ENCODE peak calls at places on chromosomes 4 and X, in seven cellular contexts. J, F, H, N, P, I and W are unnamed samples.

GRCh38 chr4:56930638-56931037 is 22.9 kb downstream of the REST start:
- DNase-seq in N (no peak), H (no peak), P (no peak), J (no peak), F (no peak), I (no peak), W (no peak)

GRCh38 chr4:108849611-108850406 is 87.0 kb upstream of the ETNPPL start:
- DNase-seq in I (no peak), P (no peak), H (no peak), N (no peak), J (no peak), F (no peak), W (no peak)

GRCh38 chr4:62670509-62670908 is 1470.4 kb downstream of the ADGRL3 start:
- DNase-seq in I (no peak), J (no peak), P (no peak), H (no peak), F (no peak), N (no peak), W (no peak)

GRCh38 chr4:119211856-119212250 is 660 bp upstream of the USP53 start:
- DNase-seq in H (no peak), N (no peak), I (no peak), F (no peak), P (no peak), J (no peak), W (no peak)

GRCh38 chr4:15695240-15695699 is 7.6 kb upstream of the BST1 start:
- DNase-seq in N (no peak), F (no peak), I (no peak), H (no peak), P (peak; percentile 68), J (peak; percentile 39), W (no peak)

GRCh38 chrX:72216973-72217372 is 21.9 kb downstream of the ERCC6L start:
- DNase-seq in H (no peak), F (no peak), J (no peak), P (no peak), I (no peak), N (no peak), W (no peak)

GRCh38 chrX:31057291-31057690 is 14.6 kb downstream of the FTHL17 start:
- DNase-seq in F (no peak), N (no peak), H (no peak), I (no peak), P (no peak), J (no peak), W (no peak)

GRCh38 chr4:5622596-5622995 is 85.8 kb downstream of the EVC2 start:
- DNase-seq in P (no peak), N (no peak), J (no peak), H (no peak), I (no peak), F (no peak), W (no peak)

GRCh38 chrX:43703211-43703791 is 47.2 kb downstream of the MAOA start:
- DNase-seq in P (no peak), I (no peak), F (no peak), N (no peak), J (no peak), H (no peak), W (no peak)

GRCh38 chr4:73409012-73409862 is 5.2 kb downstream of the ALB start:
- DNase-seq in H (no peak), F (no peak), P (no peak), J (no peak), I (no peak), N (no peak), W (no peak)

GRCh38 chr4:86015412-86016350 is 344.2 kb downstream of the MAPK10 start:
- DNase-seq in N (no peak), H (no peak), P (no peak), F (no peak), I (no peak), J (no peak), W (no peak)

GRCh38 chr4:8778760-8779159 is 92.9 kb downstream of the HMX1 start:
- DNase-seq in I (no peak), F (no peak), H (no peak), N (no peak), P (no peak), J (no peak), W (no peak)

GRCh38 chr4:2728806-2729532 is 27.2 kb downstream of the TNIP2 start:
- DNase-seq in F (no peak), H (no peak), I (no peak), N (no peak), J (no peak), P (no peak), W (no peak)

GRCh38 chr4:75584067-75584466 is 28.2 kb downstream of the ODAPH start:
- DNase-seq in N (no peak), J (no peak), F (no peak), H (no peak), P (no peak), I (peak; percentile 11), W (no peak)

GRCh38 chr4:60726779-60727178 is 473.3 kb upstream of the ADGRL3 start:
- DNase-seq in I (no peak), J (no peak), F (no peak), N (no peak), H (no peak), P (no peak), W (no peak)

GRCh38 chrX:18886344-18887161 is 97.4 kb downstream of the PHKA2 start:
- DNase-seq in I (peak; percentile 74), F (peak; percentile 44), N (peak; percentile 81), J (peak; percentile 52), H (peak; percentile 59), P (peak; percentile 57), W (no peak)

GRCh38 chr4:176302283-176303275 is 17.2 kb upstream of the SPCS3 start:
- DNase-seq in F (no peak), P (peak; percentile 22), J (peak; percentile 34), I (no peak), H (no peak), N (no peak), W (no peak)

GRCh38 chrX:105307762-105308161 is 87.3 kb upstream of the TEX13A start:
- DNase-seq in P (no peak), I (no peak), F (no peak), N (no peak), H (no peak), J (no peak), W (no peak)

GRCh38 chr4:177862541-177863176 is 420.4 kb upstream of the AGA start:
- DNase-seq in J (no peak), N (no peak), H (no peak), I (no peak), F (no peak), P (no peak), W (no peak)

GRCh38 chr4:103092245-103092644 is 7.4 kb downstream of the BDH2 start:
- DNase-seq in F (no peak), I (no peak), N (no peak), H (no peak), J (no peak), P (no peak), W (no peak)

GRCh38 chrX:108399427-108400165 is 38.6 kb downstream of the COL4A6 start:
- DNase-seq in J (no peak), N (no peak), I (no peak), F (no peak), P (no peak), H (no peak), W (no peak)

DNA sequence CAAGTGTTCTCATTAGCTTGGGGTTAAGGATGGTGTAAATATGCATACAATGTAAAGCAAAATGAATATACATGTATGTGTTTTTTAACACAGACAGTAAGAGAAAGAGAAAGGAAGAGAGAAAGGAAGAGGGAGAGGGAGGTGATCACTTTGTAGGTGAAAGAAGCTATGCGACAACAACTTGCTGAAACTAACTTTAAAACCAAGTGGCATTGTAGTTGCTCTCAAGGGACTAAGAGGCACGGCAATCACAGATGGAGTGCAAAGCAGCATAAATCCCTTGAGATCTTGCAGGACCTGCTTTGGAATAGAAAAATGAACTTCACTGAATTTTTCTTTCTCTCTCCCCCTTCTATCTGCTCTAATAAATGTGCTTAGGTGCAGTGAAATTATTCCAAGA is 1665.0 kb upstream of the TENM3 start:
- DNase-seq in F (no peak), I (no peak), N (no peak), J (no peak), P (no peak), H (no peak), W (no peak)
- H3K4me1 ChIP-seq in F (no peaks in the 10 kb centered on the region), I (no peaks in the 10 kb centered on the region), N (no peaks in the 10 kb centered on the region), J (no peaks in the 10 kb centered on the region), P (no peaks in the 10 kb centered on the region), H (no peaks in the 10 kb centered on the region), W (no peaks in the 10 kb centered on the region)

GRCh38 chrX:989959-990510 is 222.4 kb downstream of the CRLF2 start:
- DNase-seq in N (peak; percentile 73), I (peak; percentile 84), J (peak; percentile 48), P (peak; percentile 78), F (peak; percentile 34), H (peak; percentile 63), W (peak; percentile 77)
- TF ChIP-seq POLR2A in N (no peak), I (no peak), J (peak; percentile 35), P (no peak), F (no peak), H (peak; percentile 55), W (no peak)

GRCh38 chr4:114385195-114385985 is 213.2 kb upstream of the UGT8 start:
- DNase-seq in F (no peak), H (no peak), J (no peak), I (no peak), N (no peak), P (no peak), W (no peak)

GRCh38 chr4:114384629-114385028 is 214.0 kb upstream of the UGT8 start:
- DNase-seq in N (no peak), H (no peak), J (no peak), P (peak; percentile 53), F (no peak), I (no peak), W (no peak)

GRCh38 chr4:114383055-114383454 is 215.6 kb upstream of the UGT8 start:
- DNase-seq in N (no peak), I (no peak), P (no peak), H (no peak), J (no peak), F (no peak), W (no peak)

GRCh38 chr4:114386637-114387233 is 211.9 kb upstream of the UGT8 start:
- DNase-seq in H (no peak), I (no peak), P (peak; percentile 38), F (no peak), J (no peak), N (no peak), W (no peak)

GRCh38 chr4:114383721-114384120 is 214.9 kb upstream of the UGT8 start:
- DNase-seq in J (no peak), I (no peak), P (peak; percentile 34), H (no peak), F (no peak), N (no peak), W (no peak)
- H3K27ac ChIP-seq in J (no peak overlapping the region), I (no peak overlapping the region), P (no peak overlapping the region), H (no peak overlapping the region), F (no peak overlapping the region), N (no peak overlapping the region), W (no peak overlapping the region)

GRCh38 chr4:929096-929765 is 2.9 kb downstream of the GAK start:
- DNase-seq in F (no peak), I (no peak), J (no peak), P (no peak), H (no peak), N (no peak), W (no peak)

GRCh38 chr4:925171-925570 is 6.9 kb downstream of the GAK start:
- DNase-seq in I (no peak), N (no peak), F (no peak), H (no peak), P (no peak), J (no peak), W (no peak)

GRCh38 chr4:924107-925096 is 7.7 kb downstream of the GAK start:
- DNase-seq in P (no peak), N (peak; percentile 33), H (peak; percentile 74), F (no peak), J (no peak), I (no peak), W (no peak)

GRCh38 chr4:925771-926500 is 6.2 kb downstream of the GAK start:
- DNase-seq in I (no peak), J (no peak), P (no peak), N (no peak), H (no peak), F (no peak), W (no peak)

GRCh38 chr4:926538-926937 is 5.6 kb downstream of the GAK start:
- DNase-seq in H (no peak), N (peak; percentile 47), J (peak; percentile 55), I (peak; percentile 54), F (no peak), P (no peak), W (no peak)
- H3K4me1 ChIP-seq in H (peaks cover 29% of the 10 kb centered on the region), N (peaks cover 29% of the 10 kb centered on the region), J (peaks cover 14% of the 10 kb centered on the region), I (peaks cover 47% of the 10 kb centered on the region), F (peaks cover 18% of the 10 kb centered on the region), P (peaks cover 6% of the 10 kb centered on the region), W (peaks cover 64% of the 10 kb centered on the region)